ENCODE peak calls at places on chromosomes 7 and 10, in seven cellular contexts. A, O, I, Y, C, K and S are unnamed samples.

GRCh38 chr7:17521437-17521836 is 223.0 kb downstream of the AHR start:
- DNase-seq in A (peak), O (no peak), I (no peak), Y (no peak), C (no peak), K (no peak), S (no peak)

GRCh38 chr10:11864727-11865126 is 41.6 kb downstream of the PROSER2 start:
- DNase-seq in A (no peak), O (no peak), I (no peak), Y (no peak), C (no peak), K (no peak), S (no peak)

GRCh38 chr10:122588381-122588780 is 27.8 kb downstream of the DMBT1 start:
- DNase-seq in A (no peak), O (no peak), I (no peak), Y (no peak), C (no peak), K (no peak), S (no peak)

GRCh38 chr10:65341323-65341922 is 1584.4 kb upstream of the LRRTM3 start:
- DNase-seq in A (peak), O (no peak), I (no peak), Y (no peak), C (no peak), K (no peak), S (no peak)

GRCh38 chr10:26044123-26044749 is 110.2 kb downstream of the MYO3A start:
- DNase-seq in A (no peak), O (no peak), I (no peak), Y (no peak), C (peak), K (no peak), S (no peak)

GRCh38 chr10:478471-479245 is 210.8 kb downstream of the DIP2C start:
- DNase-seq in A (no peak), O (no peak), I (no peak), Y (no peak), C (no peak), K (no peak), S (no peak)

GRCh38 chr7:90625562-90625961 is 29.4 kb downstream of the CDK14 start:
- DNase-seq in A (peak), O (peak), I (peak), Y (no peak), C (no peak), K (peak), S (no peak)

GRCh38 chr7:75830978-75831377 is 17.4 kb upstream of the CCL24 start:
- DNase-seq in A (no peak), O (no peak), I (no peak), Y (no peak), C (no peak), K (no peak), S (no peak)

GRCh38 chr7:48144291-48144768 is 26.9 kb upstream of the ABCA13 start:
- DNase-seq in A (no peak), O (peak), I (no peak), Y (no peak), C (no peak), K (no peak), S (no peak)

GRCh38 chr7:75571209-75571608 is 79.1 kb downstream of the SPDYE5 start:
- DNase-seq in A (no peak), O (no peak), I (no peak), Y (no peak), C (no peak), K (no peak), S (no peak)

GRCh38 chr10:99346247-99346646 is 17.1 kb downstream of the CNNM1 start:
- DNase-seq in A (peak), O (no peak), I (peak), Y (no peak), C (no peak), K (no peak), S (no peak)

GRCh38 chr7:100887186-100887954 is 2.1 kb downstream of the UFSP1 start:
- DNase-seq in A (no peak), O (peak), I (no peak), Y (no peak), C (peak), K (no peak), S (no peak)

GRCh38 chr7:159056722-159057121 is 87.9 kb downstream of the VIPR2 start:
- DNase-seq in A (no peak), O (no peak), I (no peak), Y (no peak), C (no peak), K (no peak), S (no peak)

GRCh38 chr7:90298145-90299038 is 22.7 kb downstream of the FAM237B start:
- DNase-seq in A (peak), O (no peak), I (peak), Y (no peak), C (no peak), K (no peak), S (no peak)

GRCh38 chr10:10526846-10527245 is 490.8 kb upstream of the CELF2 start:
- DNase-seq in A (no peak), O (no peak), I (no peak), Y (no peak), C (no peak), K (no peak), S (no peak)

GRCh38 chr7:15403315-15403714 is 158.5 kb downstream of the AGMO start:
- DNase-seq in A (no peak), O (no peak), I (no peak), Y (no peak), C (no peak), K (no peak), S (no peak)
- TF ChIP-seq CTCF in A (no peak), O (no peak), I (no peak), Y (no peak), C (no peak), K (no peak), S (no peak)

GRCh38 chr10:118971187-118971586 is 58.3 kb upstream of the NANOS1 start:
- DNase-seq in A (no peak), O (no peak), I (no peak), Y (no peak), C (no peak), K (no peak), S (no peak)
- TF ChIP-seq CTCF in A (no peak), O (no peak), I (no peak), Y (no peak), C (no peak), K (peak), S (no peak)

DNA sequence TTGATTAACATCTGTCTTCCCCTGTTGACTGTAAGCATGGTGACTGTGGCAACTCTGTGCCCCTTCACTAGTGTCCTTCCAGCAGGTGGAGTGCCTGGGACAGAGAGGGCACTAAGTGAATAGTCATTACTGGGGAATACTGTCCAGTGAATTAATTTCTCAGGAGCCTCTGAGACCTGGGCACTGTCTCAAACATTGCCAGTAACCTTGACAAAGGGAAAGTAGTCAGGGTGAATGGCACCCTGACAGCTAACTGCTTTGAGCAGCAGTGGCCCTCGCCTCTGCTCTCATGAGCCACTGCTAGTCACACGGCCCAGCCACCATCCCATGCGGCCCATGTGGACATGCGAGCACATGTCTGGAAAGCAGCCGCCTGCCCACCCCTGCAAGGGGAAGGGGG is 13.1 kb upstream of the GRB10 start:
- DNase-seq in A (no peak), O (no peak), I (no peak), Y (no peak), C (no peak), K (no peak), S (no peak)
- TF ChIP-seq CTCF in A (no peak), O (no peak), I (no peak), Y (no peak), C (no peak), K (peak), S (no peak)

DNA sequence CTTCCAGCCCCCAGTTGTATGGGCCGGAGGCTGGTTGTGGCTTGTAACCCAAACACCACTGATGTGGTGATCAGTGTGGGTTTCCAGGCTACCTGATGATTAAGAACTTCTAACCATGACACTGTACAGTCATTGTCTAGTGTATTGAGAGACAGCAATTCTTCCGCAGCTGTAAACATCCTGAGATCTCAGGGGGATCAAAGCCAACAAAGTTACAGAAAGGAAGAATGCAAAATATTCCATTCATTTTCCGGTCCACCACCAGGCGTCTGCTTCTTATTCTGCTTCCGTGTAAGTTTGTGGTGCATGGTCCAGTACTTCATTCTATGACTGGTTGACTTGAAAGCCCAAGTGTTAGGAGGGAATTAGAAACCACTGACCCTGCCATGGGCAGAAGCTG is 10.3 kb upstream of the GLI3 start:
- DNase-seq in A (peak), O (no peak), I (no peak), Y (no peak), C (no peak), K (no peak), S (no peak)
- TF ChIP-seq CTCF in A (peak), O (no peak), I (peak), Y (no peak), C (no peak), K (no peak), S (no peak)

GRCh38 chr10:72567421-72567820 is 58.5 kb downstream of the MICU1 start:
- DNase-seq in A (peak), O (no peak), I (no peak), Y (no peak), C (no peak), K (peak), S (no peak)

GRCh38 chr10:72564596-72564995 is 61.3 kb downstream of the MICU1 start:
- DNase-seq in A (peak), O (no peak), I (peak), Y (no peak), C (no peak), K (no peak), S (no peak)

GRCh38 chr10:72563327-72563932 is 62.4 kb downstream of the MICU1 start:
- DNase-seq in A (no peak), O (no peak), I (no peak), Y (no peak), C (no peak), K (no peak), S (no peak)

GRCh38 chr10:72573079-72573478 is 52.8 kb downstream of the MICU1 start:
- DNase-seq in A (no peak), O (no peak), I (no peak), Y (no peak), C (no peak), K (no peak), S (no peak)

GRCh38 chr10:72567884-72568283 is 58.0 kb downstream of the MICU1 start:
- DNase-seq in A (peak), O (no peak), I (no peak), Y (no peak), C (no peak), K (no peak), S (no peak)
- TF ChIP-seq CTCF in A (peak), O (no peak), I (peak), Y (no peak), C (peak), K (peak), S (peak)

DNA sequence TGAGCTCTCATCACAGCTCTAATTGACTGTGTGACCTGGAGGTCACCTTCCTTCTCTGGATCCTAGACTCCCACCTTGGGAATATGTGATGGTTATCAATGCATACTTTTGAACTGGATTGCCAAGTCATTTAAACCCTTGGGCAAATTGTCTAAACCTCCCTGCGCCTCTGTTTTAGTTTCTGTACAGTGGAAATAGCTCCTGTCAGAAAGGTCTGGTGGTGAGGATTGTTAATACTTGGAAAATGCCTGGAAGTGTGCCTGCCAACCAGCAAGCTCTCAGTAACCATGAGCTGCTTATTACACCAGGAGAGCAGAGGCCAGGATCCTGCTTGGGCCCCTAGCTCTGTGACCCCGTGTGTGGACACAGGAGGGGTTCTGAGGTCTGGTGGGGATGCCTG is 108.7 kb upstream of the PPIF start:
- DNase-seq in A (no peak), O (no peak), I (no peak), Y (no peak), C (no peak), K (no peak), S (no peak)
- TF ChIP-seq CTCF in A (no peak), O (no peak), I (no peak), Y (no peak), C (no peak), K (no peak), S (no peak)

DNA sequence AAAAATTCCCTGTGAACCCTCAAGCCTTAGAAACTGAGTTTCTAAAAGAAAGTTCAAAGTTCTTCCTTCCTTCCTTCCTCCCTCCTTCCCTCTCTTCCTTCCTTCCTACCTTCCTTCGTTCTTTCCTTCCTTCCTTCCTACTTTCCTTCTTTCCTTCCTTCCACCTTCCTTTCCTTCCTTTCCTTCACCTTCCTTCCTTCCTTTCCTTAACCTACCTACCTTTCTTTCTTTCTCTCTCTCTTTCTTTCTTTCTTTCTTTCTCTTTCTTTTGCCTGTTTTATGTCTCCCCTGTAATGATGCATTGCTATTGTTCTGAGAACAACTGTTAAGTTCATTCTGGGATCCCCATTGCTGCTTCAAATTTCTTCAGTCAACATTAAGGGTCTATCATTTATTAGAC is 551.1 kb downstream of the TFEC start:
- DNase-seq in A (no peak), O (no peak), I (no peak), Y (no peak), C (no peak), K (no peak), S (no peak)
- TF ChIP-seq CTCF in A (no peak), O (no peak), I (no peak), Y (no peak), C (no peak), K (no peak), S (no peak)

DNA sequence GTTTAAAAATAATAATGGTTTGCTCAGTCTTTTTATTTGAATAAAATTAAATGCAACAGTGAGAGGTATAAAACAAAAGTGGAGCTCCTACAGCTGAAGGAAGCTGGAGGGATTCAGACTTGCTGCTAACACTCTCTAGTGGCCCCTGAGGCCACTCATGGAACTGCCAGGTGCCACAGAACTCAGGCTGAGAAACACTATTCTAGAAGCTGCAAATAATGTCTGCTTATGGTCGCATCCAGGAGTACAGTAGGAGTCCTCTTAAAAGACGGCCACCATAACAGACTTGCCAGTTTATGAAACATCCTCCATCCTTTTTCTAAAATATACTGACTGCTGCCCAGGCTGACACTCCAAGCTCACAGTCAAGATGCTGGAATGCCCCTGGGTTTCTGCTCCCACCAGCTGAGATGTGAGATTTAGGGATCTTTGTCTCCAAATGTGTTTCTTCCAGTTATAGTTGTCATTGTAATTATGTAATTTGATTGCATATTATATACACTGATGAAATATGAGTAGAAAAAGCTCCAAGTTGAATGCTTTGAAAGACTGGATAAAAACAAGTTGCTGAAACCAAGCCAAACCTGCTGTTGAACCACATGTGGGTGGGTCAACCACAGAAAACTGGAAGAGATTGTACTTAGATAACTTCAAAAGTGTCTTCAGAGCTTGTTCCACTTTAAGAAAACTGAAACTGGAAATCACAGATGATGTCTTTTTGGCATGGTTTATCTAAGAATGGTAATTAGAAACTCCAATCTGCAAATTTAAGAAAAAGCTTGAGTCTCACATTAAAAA is 213.7 kb upstream of the AOAH start:
- DNase-seq in A (peak), O (no peak), I (no peak), Y (no peak), C (no peak), K (no peak), S (no peak)
- TF ChIP-seq CTCF in A (no peak), O (no peak), I (no peak), Y (no peak), C (no peak), K (no peak), S (peak)